ENCODE peak calls at places on chromosome 13, in seven cellular contexts. M, T, P, H, Z, X and L are unnamed samples.

GRCh38 chr13:85236431-85236830 is 562.8 kb downstream of the SLITRK6 start:
- DNase-seq in T (no peak), H (peak; percentile 58), X (peak; percentile 13), Z (no peak), P (no peak), M (no peak), L (no peak)

GRCh38 chr13:84776578-84776977 is 894.3 kb upstream of the SLITRK1 start:
- DNase-seq in H (no peak), P (no peak), Z (no peak), M (no peak), T (no peak), X (no peak), L (no peak)

GRCh38 chr13:73943137-73943964 is 190.9 kb downstream of the KLF12 start:
- DNase-seq in Z (no peak), M (no peak), H (no peak), T (no peak), P (no peak), X (no peak), L (no peak)

GRCh38 chr13:113533441-113533840 is 42.9 kb upstream of the DCUN1D2 start:
- DNase-seq in M (no peak), Z (no peak), X (no peak), P (no peak), T (no peak), H (no peak), L (no peak)

GRCh38 chr13:33132644-33133440 is 116.6 kb downstream of the KL start:
- DNase-seq in P (no peak), M (no peak), H (no peak), X (no peak), T (no peak), Z (no peak), L (no peak)

GRCh38 chr13:87684850-87685735 is 13.9 kb downstream of the SLITRK5 start:
- DNase-seq in M (no peak), T (no peak), H (no peak), X (peak; percentile 31), P (no peak), Z (no peak), L (no peak)

GRCh38 chr13:87147076-87147475 is 524.1 kb upstream of the SLITRK5 start:
- DNase-seq in T (no peak), X (no peak), Z (peak; percentile 7), H (peak; percentile 1), M (no peak), P (no peak), L (no peak)

GRCh38 chr13:99386911-99387788 is 80.0 kb upstream of the GPR183 start:
- DNase-seq in M (peak; percentile 93), Z (peak; percentile 37), H (peak; percentile 10), X (no peak), T (peak; percentile 46), P (peak; percentile 71), L (peak; percentile 72)

GRCh38 chr13:44052843-44053607 is 173.3 kb downstream of the LACC1 start:
- DNase-seq in T (no peak), Z (peak; percentile 41), M (no peak), H (no peak), X (no peak), P (no peak), L (no peak)

GRCh38 chr13:47337781-47338507 is 441.1 kb upstream of the HTR2A start:
- DNase-seq in P (no peak), Z (peak; percentile 34), T (no peak), M (no peak), H (no peak), X (peak; percentile 94), L (no peak)

GRCh38 chr13:33931397-33931987 is 113.5 kb downstream of the RFC3 start:
- DNase-seq in X (peak; percentile 61), M (peak; percentile 82), H (peak; percentile 30), Z (peak; percentile 46), T (no peak), P (peak; percentile 13), L (peak; percentile 73)

GRCh38 chr13:46184277-46184699 is 2.3 kb upstream of the LCP1 start:
- DNase-seq in M (peak; percentile 91), P (peak; percentile 75), X (no peak), T (peak; percentile 38), H (no peak), Z (no peak), L (peak; percentile 87)

GRCh38 chr13:40624338-40624737 is 42.1 kb downstream of the FOXO1 start:
- DNase-seq in P (no peak), M (no peak), T (no peak), H (peak; percentile 19), Z (peak; percentile 29), X (no peak), L (no peak)

GRCh38 chr13:26587251-26587650 is 29.8 kb downstream of the WASF3 start:
- DNase-seq in T (no peak), M (no peak), X (no peak), Z (no peak), H (no peak), P (no peak), L (no peak)